ENCODE peak calls at places on chromosomes 3 and 15, in nine cellular contexts. One of them, this sample, is unnamed.

GRCh38 chr3:41600616-41601015 is 361.3 kb downstream of the ULK4 start:
- DNase-seq in hepatocyte: no peak
- DNase-seq in neural progenitor cell: no peak
- DNase-seq in cardiac muscle cell: peak; percentile 43
- DNase-seq in psoas muscle: no peak
- DNase-seq in K562: no peak
- DNase-seq in mammary epithelial cell: no peak
- DNase-seq in spleen: no peak
- DNase-seq in fibroblast of lung: no peak
- DNase-seq in this sample: no peak

GRCh38 chr3:26627080-26627479 is 4.5 kb downstream of the LRRC3B start:
- DNase-seq in cardiac muscle cell: no peak
- DNase-seq in K562: no peak
- DNase-seq in mammary epithelial cell: no peak
- DNase-seq in hepatocyte: no peak
- DNase-seq in neural progenitor cell: no peak
- DNase-seq in spleen: no peak
- DNase-seq in fibroblast of lung: no peak
- DNase-seq in psoas muscle: no peak
- DNase-seq in this sample: no peak

GRCh38 chr3:63975705-63976104 is 47.6 kb downstream of the PSMD6 start:
- DNase-seq in cardiac muscle cell: peak; percentile 75
- DNase-seq in psoas muscle: peak; percentile 85
- DNase-seq in mammary epithelial cell: peak; percentile 88
- DNase-seq in K562: no peak
- DNase-seq in hepatocyte: no peak
- DNase-seq in spleen: no peak
- DNase-seq in neural progenitor cell: no peak
- DNase-seq in fibroblast of lung: peak; percentile 69
- DNase-seq in this sample: peak; percentile 80

GRCh38 chr15:80892414-80892813 is 97.2 kb downstream of the MESD start:
- DNase-seq in spleen: no peak
- DNase-seq in neural progenitor cell: no peak
- DNase-seq in mammary epithelial cell: no peak
- DNase-seq in fibroblast of lung: no peak
- DNase-seq in hepatocyte: no peak
- DNase-seq in cardiac muscle cell: no peak
- DNase-seq in psoas muscle: no peak
- DNase-seq in K562: no peak
- DNase-seq in this sample: no peak

GRCh38 chr3:194220776-194221735 is 85.1 kb downstream of the HES1 start:
- DNase-seq in spleen: no peak
- DNase-seq in neural progenitor cell: no peak
- DNase-seq in psoas muscle: no peak
- DNase-seq in cardiac muscle cell: no peak
- DNase-seq in mammary epithelial cell: peak; percentile 39
- DNase-seq in K562: no peak
- DNase-seq in fibroblast of lung: no peak
- DNase-seq in hepatocyte: no peak
- DNase-seq in this sample: no peak

GRCh38 chr15:77819841-77820728 is 187.4 kb upstream of the LINGO1 start:
- DNase-seq in K562: peak; percentile 84
- DNase-seq in mammary epithelial cell: peak; percentile 17
- DNase-seq in hepatocyte: peak; percentile 71
- DNase-seq in cardiac muscle cell: peak; percentile 16
- DNase-seq in psoas muscle: no peak
- DNase-seq in neural progenitor cell: peak; percentile 82
- DNase-seq in fibroblast of lung: no peak
- DNase-seq in spleen: no peak
- DNase-seq in this sample: no peak

GRCh38 chr3:50430186-50430585 is 70.9 kb upstream of the TMEM115 start:
- DNase-seq in spleen: no peak
- DNase-seq in hepatocyte: no peak
- DNase-seq in neural progenitor cell: no peak
- DNase-seq in K562: no peak
- DNase-seq in psoas muscle: no peak
- DNase-seq in mammary epithelial cell: no peak
- DNase-seq in cardiac muscle cell: no peak
- DNase-seq in fibroblast of lung: no peak
- DNase-seq in this sample: no peak

GRCh38 chr3:110106805-110107204 is 769.5 kb upstream of the DPPA4 start:
- DNase-seq in spleen: no peak
- DNase-seq in mammary epithelial cell: peak; percentile 23
- DNase-seq in neural progenitor cell: no peak
- DNase-seq in fibroblast of lung: peak; percentile 4
- DNase-seq in hepatocyte: no peak
- DNase-seq in K562: no peak
- DNase-seq in psoas muscle: no peak
- DNase-seq in cardiac muscle cell: no peak
- DNase-seq in this sample: no peak

GRCh38 chr3:85572426-85572825 is 613.6 kb downstream of the CADM2 start:
- DNase-seq in psoas muscle: no peak
- DNase-seq in fibroblast of lung: no peak
- DNase-seq in cardiac muscle cell: peak; percentile 27
- DNase-seq in mammary epithelial cell: no peak
- DNase-seq in hepatocyte: no peak
- DNase-seq in spleen: no peak
- DNase-seq in K562: no peak
- DNase-seq in neural progenitor cell: no peak
- DNase-seq in this sample: peak; percentile 86

GRCh38 chr3:43389388-43390254 is 103.3 kb downstream of the SNRK start:
- DNase-seq in neural progenitor cell: no peak
- DNase-seq in hepatocyte: no peak
- DNase-seq in fibroblast of lung: peak; percentile 75
- DNase-seq in cardiac muscle cell: peak; percentile 87
- DNase-seq in K562: no peak
- DNase-seq in spleen: peak; percentile 89
- DNase-seq in psoas muscle: no peak
- DNase-seq in mammary epithelial cell: peak; percentile 85
- DNase-seq in this sample: peak; percentile 88

GRCh38 chr3:44099566-44100297 is 142.0 kb upstream of the TOPAZ1 start:
- DNase-seq in hepatocyte: peak; percentile 26
- DNase-seq in mammary epithelial cell: no peak
- DNase-seq in cardiac muscle cell: peak; percentile 3
- DNase-seq in fibroblast of lung: no peak
- DNase-seq in spleen: no peak
- DNase-seq in neural progenitor cell: no peak
- DNase-seq in K562: no peak
- DNase-seq in psoas muscle: no peak
- DNase-seq in this sample: no peak

GRCh38 chr3:39346785-39347585 is 17.5 kb downstream of the CCR8 start:
- DNase-seq in fibroblast of lung: no peak
- DNase-seq in spleen: no peak
- DNase-seq in hepatocyte: no peak
- DNase-seq in mammary epithelial cell: no peak
- DNase-seq in cardiac muscle cell: no peak
- DNase-seq in psoas muscle: no peak
- DNase-seq in neural progenitor cell: no peak
- DNase-seq in K562: peak; percentile 17
- DNase-seq in this sample: no peak

GRCh38 chr15:91611924-91612323 is 241.6 kb upstream of the SLCO3A1 start:
- DNase-seq in K562: no peak
- DNase-seq in spleen: no peak
- DNase-seq in hepatocyte: peak; percentile 11
- DNase-seq in neural progenitor cell: no peak
- DNase-seq in mammary epithelial cell: no peak
- DNase-seq in fibroblast of lung: no peak
- DNase-seq in psoas muscle: no peak
- DNase-seq in cardiac muscle cell: no peak
- DNase-seq in this sample: no peak

GRCh38 chr15:66053991-66054390 is 184.7 kb downstream of the RAB11A start:
- DNase-seq in cardiac muscle cell: no peak
- DNase-seq in neural progenitor cell: no peak
- DNase-seq in spleen: no peak
- DNase-seq in mammary epithelial cell: no peak
- DNase-seq in K562: no peak
- DNase-seq in psoas muscle: no peak
- DNase-seq in hepatocyte: no peak
- DNase-seq in fibroblast of lung: no peak
- DNase-seq in this sample: no peak

GRCh38 chr15:55897560-55898336 is 95.7 kb downstream of the NEDD4 start:
- DNase-seq in fibroblast of lung: peak; percentile 65
- DNase-seq in mammary epithelial cell: peak; percentile 79
- DNase-seq in cardiac muscle cell: peak; percentile 78
- DNase-seq in K562: peak; percentile 68
- DNase-seq in spleen: no peak
- DNase-seq in hepatocyte: peak; percentile 65
- DNase-seq in psoas muscle: peak; percentile 63
- DNase-seq in neural progenitor cell: peak; percentile 75
- DNase-seq in this sample: peak; percentile 52

GRCh38 chr3:86815880-86816279 is 175.1 kb downstream of the VGLL3 start:
- DNase-seq in spleen: no peak
- DNase-seq in fibroblast of lung: no peak
- DNase-seq in hepatocyte: no peak
- DNase-seq in K562: no peak
- DNase-seq in psoas muscle: no peak
- DNase-seq in neural progenitor cell: no peak
- DNase-seq in mammary epithelial cell: peak; percentile 19
- DNase-seq in cardiac muscle cell: no peak
- DNase-seq in this sample: no peak

GRCh38 chr3:50567386-50568182 is at the start of gene C3orf18:
- DNase-seq in fibroblast of lung: peak; percentile 86
- DNase-seq in K562: peak; percentile 95
- DNase-seq in psoas muscle: peak; percentile 96
- DNase-seq in cardiac muscle cell: peak; percentile 95
- DNase-seq in neural progenitor cell: peak; percentile 96
- DNase-seq in mammary epithelial cell: no peak
- DNase-seq in hepatocyte: peak; percentile 92
- DNase-seq in spleen: peak; percentile 98
- DNase-seq in this sample: peak; percentile 78

GRCh38 chr3:39415983-39416382 is 9.5 kb downstream of the RPSA start:
- DNase-seq in fibroblast of lung: no peak
- DNase-seq in K562: no peak
- DNase-seq in neural progenitor cell: no peak
- DNase-seq in mammary epithelial cell: no peak
- DNase-seq in cardiac muscle cell: no peak
- DNase-seq in hepatocyte: no peak
- DNase-seq in psoas muscle: no peak
- DNase-seq in spleen: no peak
- DNase-seq in this sample: no peak

GRCh38 chr15:47620960-47621681 is 96.2 kb upstream of the SEMA6D start:
- DNase-seq in K562: no peak
- DNase-seq in psoas muscle: no peak
- DNase-seq in hepatocyte: no peak
- DNase-seq in fibroblast of lung: no peak
- DNase-seq in mammary epithelial cell: peak; percentile 49
- DNase-seq in spleen: no peak
- DNase-seq in neural progenitor cell: no peak
- DNase-seq in cardiac muscle cell: no peak
- DNase-seq in this sample: no peak

GRCh38 chr3:65284971-65285370 is 597.2 kb upstream of the ADAMTS9 start:
- DNase-seq in fibroblast of lung: peak; percentile 6
- DNase-seq in hepatocyte: no peak
- DNase-seq in mammary epithelial cell: no peak
- DNase-seq in K562: no peak
- DNase-seq in neural progenitor cell: no peak
- DNase-seq in spleen: no peak
- DNase-seq in cardiac muscle cell: peak; percentile 2
- DNase-seq in psoas muscle: no peak
- DNase-seq in this sample: no peak

GRCh38 chr15:67550522-67550921 is 8.0 kb downstream of the MAP2K5 start:
- DNase-seq in neural progenitor cell: no peak
- DNase-seq in fibroblast of lung: no peak
- DNase-seq in cardiac muscle cell: peak; percentile 22
- DNase-seq in mammary epithelial cell: no peak
- DNase-seq in K562: peak; percentile 72
- DNase-seq in hepatocyte: no peak
- DNase-seq in spleen: no peak
- DNase-seq in psoas muscle: no peak
- DNase-seq in this sample: peak; percentile 44

GRCh38 chr3:123525433-123525832 is 59.4 kb downstream of the HACD2 start:
- DNase-seq in cardiac muscle cell: no peak
- DNase-seq in hepatocyte: no peak
- DNase-seq in spleen: no peak
- DNase-seq in psoas muscle: no peak
- DNase-seq in fibroblast of lung: no peak
- DNase-seq in neural progenitor cell: no peak
- DNase-seq in mammary epithelial cell: no peak
- DNase-seq in K562: no peak
- DNase-seq in this sample: no peak

GRCh38 chr15:74962671-74963070 is 6.1 kb upstream of the RPP25 start:
- DNase-seq in fibroblast of lung: no peak
- DNase-seq in K562: no peak
- DNase-seq in spleen: no peak
- DNase-seq in psoas muscle: no peak
- DNase-seq in mammary epithelial cell: no peak
- DNase-seq in neural progenitor cell: no peak
- DNase-seq in cardiac muscle cell: no peak
- DNase-seq in hepatocyte: no peak
- DNase-seq in this sample: no peak
- TF ChIP-seq CTCF in fibroblast of lung: no peak
- TF ChIP-seq CTCF in K562: no peak
- TF ChIP-seq CTCF in spleen: no peak
- TF ChIP-seq CTCF in psoas muscle: no peak
- TF ChIP-seq CTCF in mammary epithelial cell: no peak
- TF ChIP-seq CTCF in neural progenitor cell: no peak
- TF ChIP-seq CTCF in cardiac muscle cell: no peak
- TF ChIP-seq CTCF in hepatocyte: no peak
- TF ChIP-seq CTCF in this sample: no peak

DNA sequence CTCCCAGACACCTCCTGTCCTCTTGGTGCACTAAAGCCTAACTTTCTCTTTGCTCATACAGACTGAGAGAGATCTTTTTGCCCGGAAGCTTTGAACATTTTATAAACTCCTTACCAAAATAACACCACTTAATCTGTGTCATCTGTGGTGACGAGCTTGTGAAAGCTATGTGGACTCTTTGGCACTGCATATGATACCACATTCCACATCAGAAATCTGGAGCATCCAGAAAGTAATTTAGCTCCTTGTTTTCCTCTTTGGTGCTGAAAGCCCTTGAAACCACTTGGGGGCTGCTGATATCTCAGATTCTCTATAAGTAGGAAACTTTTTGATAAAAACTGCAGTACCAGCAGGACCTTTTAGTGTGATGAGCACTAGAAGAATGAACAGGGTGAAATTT is 128.3 kb downstream of the ALCAM start:
- DNase-seq in K562: no peak
- DNase-seq in fibroblast of lung: no peak
- DNase-seq in psoas muscle: no peak
- DNase-seq in mammary epithelial cell: no peak
- DNase-seq in hepatocyte: no peak
- DNase-seq in neural progenitor cell: no peak
- DNase-seq in spleen: no peak
- DNase-seq in cardiac muscle cell: peak; percentile 35
- DNase-seq in this sample: peak; percentile 57
- H3K27ac ChIP-seq in K562: no peak overlapping the region
- H3K27ac ChIP-seq in fibroblast of lung: no peak overlapping the region
- H3K27ac ChIP-seq in psoas muscle: no peak overlapping the region
- H3K27ac ChIP-seq in mammary epithelial cell: no peak overlapping the region
- H3K27ac ChIP-seq in hepatocyte: no peak overlapping the region
- H3K27ac ChIP-seq in neural progenitor cell: no peak overlapping the region
- H3K27ac ChIP-seq in spleen: no peak overlapping the region
- H3K27ac ChIP-seq in cardiac muscle cell: no peak overlapping the region
- H3K27ac ChIP-seq in this sample: no peak overlapping the region

GRCh38 chr3:113270096-113270495 is 58.7 kb downstream of the BOC start:
- DNase-seq in spleen: no peak
- DNase-seq in psoas muscle: no peak
- DNase-seq in neural progenitor cell: no peak
- DNase-seq in K562: no peak
- DNase-seq in hepatocyte: no peak
- DNase-seq in mammary epithelial cell: no peak
- DNase-seq in fibroblast of lung: no peak
- DNase-seq in cardiac muscle cell: no peak
- DNase-seq in this sample: no peak
- H3K36me3 ChIP-seq in spleen: no peaks in the 10 kb centered on the region
- H3K36me3 ChIP-seq in psoas muscle: no peaks in the 10 kb centered on the region
- H3K36me3 ChIP-seq in neural progenitor cell: peaks cover 9% of the 10 kb centered on the region
- H3K36me3 ChIP-seq in K562: no peaks in the 10 kb centered on the region
- H3K36me3 ChIP-seq in hepatocyte: no peaks in the 10 kb centered on the region
- H3K36me3 ChIP-seq in mammary epithelial cell: no peaks in the 10 kb centered on the region
- H3K36me3 ChIP-seq in fibroblast of lung: no peaks in the 10 kb centered on the region
- H3K36me3 ChIP-seq in cardiac muscle cell: peaks cover 5% of the 10 kb centered on the region
- H3K36me3 ChIP-seq in this sample: no peaks in the 10 kb centered on the region

GRCh38 chr3:48472673-48472922 is 26.1 kb downstream of the ATRIP start:
- DNase-seq in spleen: no peak
- DNase-seq in psoas muscle: no peak
- DNase-seq in cardiac muscle cell: no peak
- DNase-seq in hepatocyte: no peak
- DNase-seq in fibroblast of lung: no peak
- DNase-seq in mammary epithelial cell: no peak
- DNase-seq in K562: peak; percentile 42
- DNase-seq in neural progenitor cell: no peak
- DNase-seq in this sample: no peak
- TF ChIP-seq CTCF in spleen: no peak
- TF ChIP-seq CTCF in psoas muscle: no peak
- TF ChIP-seq CTCF in cardiac muscle cell: no peak
- TF ChIP-seq CTCF in hepatocyte: no peak
- TF ChIP-seq CTCF in fibroblast of lung: peak; percentile 12
- TF ChIP-seq CTCF in mammary epithelial cell: no peak
- TF ChIP-seq CTCF in K562: no peak
- TF ChIP-seq CTCF in neural progenitor cell: no peak
- TF ChIP-seq CTCF in this sample: peak; percentile 25